ENCODE peak calls at places on chromosomes 7 and 10, in five cellular contexts. One of them, this sample, is unnamed.

GRCh38 chr7:90655566-90655965 is 59.4 kb downstream of the CDK14 start:
- DNase-seq in left kidney: no peak
- DNase-seq in lower leg skin: no peak
- DNase-seq in Daoy: peak; percentile 70
- DNase-seq in activated CD4-positive, alpha-beta T cell treated with anti-CD3 and anti-CD28 coated beads for 24 hours: no peak
- DNase-seq in this sample: peak; percentile 9

GRCh38 chr10:31413325-31413724 is 94.3 kb downstream of the ZEB1 start:
- DNase-seq in left kidney: no peak
- DNase-seq in Daoy: peak; percentile 2
- DNase-seq in lower leg skin: no peak
- DNase-seq in activated CD4-positive, alpha-beta T cell treated with anti-CD3 and anti-CD28 coated beads for 24 hours: no peak
- DNase-seq in this sample: no peak

GRCh38 chr10:10816453-10816852 is 201.2 kb upstream of the CELF2 start:
- DNase-seq in activated CD4-positive, alpha-beta T cell treated with anti-CD3 and anti-CD28 coated beads for 24 hours: no peak
- DNase-seq in lower leg skin: no peak
- DNase-seq in left kidney: no peak
- DNase-seq in Daoy: no peak
- DNase-seq in this sample: no peak

GRCh38 chr7:72112992-72113391 is 299.1 kb downstream of the CALN1 start:
- DNase-seq in left kidney: no peak
- DNase-seq in activated CD4-positive, alpha-beta T cell treated with anti-CD3 and anti-CD28 coated beads for 24 hours: no peak
- DNase-seq in Daoy: no peak
- DNase-seq in lower leg skin: no peak
- DNase-seq in this sample: no peak

GRCh38 chr10:130510755-130511154 is 374.6 kb downstream of the GLRX3 start:
- DNase-seq in left kidney: no peak
- DNase-seq in Daoy: no peak
- DNase-seq in lower leg skin: no peak
- DNase-seq in activated CD4-positive, alpha-beta T cell treated with anti-CD3 and anti-CD28 coated beads for 24 hours: no peak
- DNase-seq in this sample: no peak

GRCh38 chr7:81769891-81770818 is at the start of gene HGF:
- DNase-seq in left kidney: peak; percentile 45
- DNase-seq in activated CD4-positive, alpha-beta T cell treated with anti-CD3 and anti-CD28 coated beads for 24 hours: no peak
- DNase-seq in lower leg skin: peak; percentile 20
- DNase-seq in Daoy: no peak
- DNase-seq in this sample: no peak

GRCh38 chr10:6014241-6014761 is 37.0 kb upstream of the IL15RA start:
- DNase-seq in lower leg skin: peak; percentile 62
- DNase-seq in activated CD4-positive, alpha-beta T cell treated with anti-CD3 and anti-CD28 coated beads for 24 hours: no peak
- DNase-seq in left kidney: peak; percentile 52
- DNase-seq in Daoy: peak; percentile 22
- DNase-seq in this sample: peak; percentile 53

GRCh38 chr7:40105879-40106473 is 28.4 kb downstream of the MPLKIP start:
- DNase-seq in lower leg skin: no peak
- DNase-seq in activated CD4-positive, alpha-beta T cell treated with anti-CD3 and anti-CD28 coated beads for 24 hours: no peak
- DNase-seq in Daoy: no peak
- DNase-seq in left kidney: no peak
- DNase-seq in this sample: no peak

GRCh38 chr7:74074731-74075130 is 8.9 kb upstream of the LIMK1 start:
- DNase-seq in lower leg skin: no peak
- DNase-seq in left kidney: no peak
- DNase-seq in Daoy: no peak
- DNase-seq in activated CD4-positive, alpha-beta T cell treated with anti-CD3 and anti-CD28 coated beads for 24 hours: no peak
- DNase-seq in this sample: no peak

GRCh38 chr7:91787923-91788322 is 92.6 kb downstream of the MTERF1 start:
- DNase-seq in left kidney: peak; percentile 6
- DNase-seq in lower leg skin: no peak
- DNase-seq in Daoy: no peak
- DNase-seq in activated CD4-positive, alpha-beta T cell treated with anti-CD3 and anti-CD28 coated beads for 24 hours: no peak
- DNase-seq in this sample: no peak

GRCh38 chr10:99429521-99430095 is 816 bp downstream of the GOT1 start:
- DNase-seq in Daoy: no peak
- DNase-seq in activated CD4-positive, alpha-beta T cell treated with anti-CD3 and anti-CD28 coated beads for 24 hours: no peak
- DNase-seq in lower leg skin: no peak
- DNase-seq in left kidney: no peak
- DNase-seq in this sample: no peak

GRCh38 chr10:132910901-132911711 is 31.3 kb downstream of the CFAP46 start:
- DNase-seq in activated CD4-positive, alpha-beta T cell treated with anti-CD3 and anti-CD28 coated beads for 24 hours: no peak
- DNase-seq in lower leg skin: no peak
- DNase-seq in Daoy: no peak
- DNase-seq in left kidney: peak; percentile 71
- DNase-seq in this sample: no peak

GRCh38 chr10:50637003-50637579 is 13.3 kb upstream of the SGMS1 start:
- DNase-seq in activated CD4-positive, alpha-beta T cell treated with anti-CD3 and anti-CD28 coated beads for 24 hours: no peak
- DNase-seq in left kidney: no peak
- DNase-seq in lower leg skin: no peak
- DNase-seq in Daoy: peak; percentile 22
- DNase-seq in this sample: no peak

GRCh38 chr7:158944950-158945349 is 88.6 kb downstream of the DYNC2I1 start:
- DNase-seq in activated CD4-positive, alpha-beta T cell treated with anti-CD3 and anti-CD28 coated beads for 24 hours: no peak
- DNase-seq in left kidney: no peak
- DNase-seq in Daoy: no peak
- DNase-seq in lower leg skin: no peak
- DNase-seq in this sample: no peak

GRCh38 chr10:118447478-118447877 is 105.4 kb upstream of the FAM204A start:
- DNase-seq in left kidney: peak; percentile 22
- DNase-seq in lower leg skin: peak; percentile 52
- DNase-seq in activated CD4-positive, alpha-beta T cell treated with anti-CD3 and anti-CD28 coated beads for 24 hours: no peak
- DNase-seq in Daoy: peak; percentile 67
- DNase-seq in this sample: peak; percentile 21

GRCh38 chr7:14800664-14801063 is 101.9 kb downstream of the DGKB start:
- DNase-seq in left kidney: no peak
- DNase-seq in lower leg skin: no peak
- DNase-seq in activated CD4-positive, alpha-beta T cell treated with anti-CD3 and anti-CD28 coated beads for 24 hours: no peak
- DNase-seq in Daoy: no peak
- DNase-seq in this sample: no peak

GRCh38 chr7:67896721-67897120 is 900.1 kb downstream of the TYW1 start:
- DNase-seq in left kidney: no peak
- DNase-seq in activated CD4-positive, alpha-beta T cell treated with anti-CD3 and anti-CD28 coated beads for 24 hours: no peak
- DNase-seq in Daoy: no peak
- DNase-seq in lower leg skin: no peak
- DNase-seq in this sample: no peak

GRCh38 chr7:141584935-141585334 is 33.7 kb downstream of the AGK start:
- DNase-seq in activated CD4-positive, alpha-beta T cell treated with anti-CD3 and anti-CD28 coated beads for 24 hours: no peak
- DNase-seq in lower leg skin: no peak
- DNase-seq in Daoy: no peak
- DNase-seq in left kidney: no peak
- DNase-seq in this sample: no peak

GRCh38 chr10:49446031-49446430 is 50.1 kb upstream of the DRGX start:
- DNase-seq in Daoy: peak; percentile 10
- DNase-seq in left kidney: no peak
- DNase-seq in lower leg skin: no peak
- DNase-seq in activated CD4-positive, alpha-beta T cell treated with anti-CD3 and anti-CD28 coated beads for 24 hours: no peak
- DNase-seq in this sample: no peak

GRCh38 chr7:76356115-76356514 is 2.7 kb downstream of the YWHAG start:
- DNase-seq in lower leg skin: no peak
- DNase-seq in left kidney: no peak
- DNase-seq in Daoy: no peak
- DNase-seq in activated CD4-positive, alpha-beta T cell treated with anti-CD3 and anti-CD28 coated beads for 24 hours: no peak
- DNase-seq in this sample: no peak

GRCh38 chr10:14200645-14201534 is 129.8 kb downstream of the FRMD4A start:
- DNase-seq in activated CD4-positive, alpha-beta T cell treated with anti-CD3 and anti-CD28 coated beads for 24 hours: peak; percentile 4
- DNase-seq in Daoy: peak; percentile 40
- DNase-seq in lower leg skin: no peak
- DNase-seq in left kidney: peak; percentile 64
- DNase-seq in this sample: no peak

This sample was measured in RWPE1.